ENCODE peak calls at places on chromosomes 3 and 15, in ten cellular contexts. T, C, V, W, Q, H, G, O, A and F are unnamed samples.

GRCh38 chr3:150293401-150294001 is 114.6 kb upstream of the TSC22D2 start:
- DNase-seq in H (no peak), V (no peak), Q (peak; percentile 16), W (no peak), C (no peak), A (no peak), T (no peak), O (no peak), G (no peak), F (no peak)

GRCh38 chr15:25850154-25851111 is 12.7 kb downstream of the ATP10A start:
- DNase-seq in V (peak; percentile 63), Q (peak; percentile 56), H (peak; percentile 73), G (peak; percentile 92), T (peak; percentile 72), W (peak; percentile 90), C (peak; percentile 52), O (peak; percentile 78), A (peak; percentile 27), F (peak; percentile 86)

GRCh38 chr3:36957862-36958686 is 13.2 kb upstream of the TRANK1 start:
- DNase-seq in T (no peak), H (peak; percentile 49), Q (peak; percentile 70), C (no peak), A (no peak), W (no peak), G (no peak), O (peak; percentile 56), V (no peak), F (no peak)

GRCh38 chr3:174495928-174496327 is 363.2 kb upstream of the NAALADL2 start:
- DNase-seq in H (no peak), O (no peak), W (no peak), T (no peak), G (no peak), Q (no peak), V (no peak), C (no peak), A (no peak), F (no peak)

GRCh38 chr3:37074178-37074577 is 80.9 kb downstream of the MLH1 start:
- DNase-seq in O (no peak), G (no peak), A (no peak), T (no peak), W (no peak), Q (no peak), H (no peak), V (no peak), C (no peak), F (no peak)

GRCh38 chr3:86793786-86794185 is 197.2 kb downstream of the VGLL3 start:
- DNase-seq in W (no peak), H (peak; percentile 89), G (no peak), O (peak; percentile 75), T (no peak), Q (peak; percentile 90), V (no peak), A (no peak), C (no peak), F (no peak)

GRCh38 chr15:88791637-88792036 is 11.6 kb upstream of the ACAN start:
- DNase-seq in H (no peak), T (no peak), C (no peak), A (no peak), O (peak; percentile 18), G (no peak), W (no peak), Q (no peak), V (no peak), F (no peak)

GRCh38 chr3:181855825-181856224 is 144.1 kb downstream of the SOX2 start:
- DNase-seq in Q (no peak), V (no peak), H (no peak), T (no peak), W (no peak), C (no peak), G (no peak), A (no peak), O (no peak), F (no peak)

GRCh38 chr3:171806200-171807128 is 3.8 kb downstream of the PLD1 start:
- DNase-seq in C (no peak), V (no peak), O (peak; percentile 90), H (no peak), T (no peak), A (no peak), G (no peak), Q (peak; percentile 28), W (no peak), F (no peak)

GRCh38 chr15:39639037-39639436 is 58.2 kb downstream of the THBS1 start:
- DNase-seq in H (no peak), O (no peak), G (no peak), Q (no peak), V (no peak), T (no peak), A (no peak), W (no peak), C (no peak), F (no peak)

GRCh38 chr3:154862265-154862664 is 217.9 kb upstream of the MME start:
- DNase-seq in H (no peak), G (no peak), V (no peak), C (no peak), T (no peak), A (no peak), Q (peak; percentile 36), O (no peak), W (no peak), F (no peak)

GRCh38 chr3:126748701-126749546 is 44.9 kb downstream of the CHCHD6 start:
- DNase-seq in C (no peak), V (no peak), T (no peak), Q (no peak), O (no peak), W (no peak), H (no peak), A (no peak), G (no peak), F (no peak)

GRCh38 chr3:136838641-136839555 is 20.0 kb downstream of the SLC35G2 start:
- DNase-seq in O (no peak), V (no peak), T (no peak), C (no peak), Q (peak; percentile 63), G (no peak), H (peak; percentile 46), W (no peak), A (no peak), F (no peak)

GRCh38 chr15:83559310-83559966 is 94.5 kb upstream of the ADAMTSL3 start:
- DNase-seq in H (peak; percentile 69), A (no peak), T (peak; percentile 2), V (peak; percentile 23), G (peak; percentile 35), Q (peak; percentile 38), C (no peak), W (peak; percentile 70), O (peak; percentile 76), F (no peak)

GRCh38 chr3:137767146-137768020 is 3.3 kb downstream of the SOX14 start:
- DNase-seq in C (no peak), T (no peak), V (no peak), W (peak; percentile 86), Q (no peak), H (no peak), O (no peak), A (no peak), G (no peak), F (no peak)